ENCODE peak calls at places on chromosomes 2 and 18, in five cellular contexts. J, W, Z, L and O are unnamed samples.

GRCh38 chr2:236894791-236895190 is 190.9 kb upstream of the COPS8 start:
- DNase-seq in J (no peak), W (no peak), Z (no peak), L (no peak), O (no peak)

GRCh38 chr2:35973132-35973736 is 382.3 kb upstream of the CRIM1 start:
- DNase-seq in J (no peak), W (no peak), Z (no peak), L (peak; percentile 46), O (no peak)

GRCh38 chr18:57087985-57088384 is 58.9 kb upstream of the BOD1L2 start:
- DNase-seq in J (peak; percentile 14), W (no peak), Z (no peak), L (no peak), O (no peak)

GRCh38 chr2:235494716-235495372 is 1.0 kb downstream of the AGAP1 start:
- DNase-seq in J (peak; percentile 38), W (no peak), Z (peak; percentile 13), L (peak; percentile 42), O (no peak)

GRCh38 chr18:55510809-55511208 is 77.2 kb downstream of the TCF4 start:
- DNase-seq in J (no peak), W (peak; percentile 32), Z (no peak), L (no peak), O (no peak)

GRCh38 chr2:84704505-84705244 is 176.2 kb downstream of the TRABD2A start:
- DNase-seq in J (peak; percentile 26), W (no peak), Z (no peak), L (no peak), O (no peak)

GRCh38 chr2:121471571-121472464 is 58.9 kb upstream of the RNU4ATAC start:
- DNase-seq in J (no peak), W (peak; percentile 36), Z (peak; percentile 23), L (no peak), O (no peak)

GRCh38 chr2:214066847-214067246 is 344.0 kb upstream of the VWC2L start:
- DNase-seq in J (no peak), W (no peak), Z (no peak), L (no peak), O (no peak)

GRCh38 chr18:8800445-8800844 is 95.1 kb downstream of the MTCL1 start:
- DNase-seq in J (no peak), W (peak; percentile 97), Z (peak; percentile 90), L (no peak), O (peak; percentile 91)

GRCh38 chr18:44679912-44680270 is 797 bp upstream of the SETBP1 start:
- DNase-seq in J (peak; percentile 62), W (no peak), Z (no peak), L (no peak), O (no peak)

GRCh38 chr18:80148316-80149199 is 39.5 kb downstream of the ADNP2 start:
- DNase-seq in J (no peak), W (no peak), Z (no peak), L (peak; percentile 5), O (no peak)

GRCh38 chr2:98823196-98824166 is 92.5 kb upstream of the MGAT4A start:
- DNase-seq in J (no peak), W (no peak), Z (no peak), L (no peak), O (no peak)

GRCh38 chr2:2682700-2683342 is 351.7 kb upstream of the MYT1L start:
- DNase-seq in J (no peak), W (no peak), Z (no peak), L (no peak), O (no peak)

GRCh38 chr2:127161176-127162136 is 54.5 kb upstream of the BIN1 start:
- DNase-seq in J (no peak), W (no peak), Z (no peak), L (no peak), O (no peak)

GRCh38 chr2:134367915-134368911 is 114.3 kb downstream of the MGAT5 start:
- DNase-seq in J (no peak), W (peak; percentile 30), Z (no peak), L (no peak), O (peak; percentile 51)

GRCh38 chr18:23864620-23865019 is 149.9 kb upstream of the TTC39C start:
- DNase-seq in J (no peak), W (no peak), Z (no peak), L (no peak), O (no peak)

GRCh38 chr2:144040834-144041233 is 479.1 kb downstream of the ZEB2 start:
- DNase-seq in J (no peak), W (no peak), Z (no peak), L (no peak), O (no peak)

GRCh38 chr2:197033222-197033621 is 106.7 kb upstream of the PGAP1 start:
- DNase-seq in J (no peak), W (no peak), Z (no peak), L (no peak), O (no peak)

GRCh38 chr2:31137211-31138036 is 816 bp downstream of the GALNT14 start:
- DNase-seq in J (no peak), W (no peak), Z (no peak), L (peak; percentile 50), O (no peak)

GRCh38 chr2:96508521-96509113 is 3.5 kb upstream of the NEURL3 start:
- DNase-seq in J (no peak), W (no peak), Z (no peak), L (no peak), O (no peak)

GRCh38 chr2:140344842-140345241 is 1564.7 kb upstream of the NXPH2 start:
- DNase-seq in J (no peak), W (no peak), Z (no peak), L (no peak), O (no peak)

GRCh38 chr2:173350383-173350782 is 4.3 kb upstream of the CDCA7 start:
- DNase-seq in J (no peak), W (no peak), Z (no peak), L (no peak), O (no peak)

GRCh38 chr2:229363126-229363814 is 92.2 kb upstream of the PID1 start:
- DNase-seq in J (no peak), W (no peak), Z (no peak), L (no peak), O (no peak)

GRCh38 chr2:119943058-119943457 is 69.8 kb upstream of the EPB41L5 start:
- DNase-seq in J (no peak), W (no peak), Z (no peak), L (no peak), O (no peak)

GRCh38 chr2:215137741-215138340 is 585 bp downstream of the ABCA12 start:
- DNase-seq in J (no peak), W (no peak), Z (peak; percentile 26), L (no peak), O (peak; percentile 64)

GRCh38 chr2:168821577-168821976 is 19.1 kb downstream of the NOSTRIN start:
- DNase-seq in J (no peak), W (no peak), Z (no peak), L (no peak), O (no peak)

GRCh38 chr18:70154591-70155194 is 50.8 kb downstream of the RTTN start:
- DNase-seq in J (no peak), W (peak; percentile 78), Z (peak; percentile 52), L (peak; percentile 50), O (no peak)

GRCh38 chr2:189234991-189235390 is 55.4 kb upstream of the COL5A2 start:
- DNase-seq in J (no peak), W (no peak), Z (no peak), L (no peak), O (no peak)

GRCh38 chr2:12120281-12121150 is 374.1 kb downstream of the LPIN1 start:
- DNase-seq in J (no peak), W (no peak), Z (peak; percentile 64), L (no peak), O (peak; percentile 36)

GRCh38 chr18:76346490-76347130 is 148.4 kb downstream of the ZNF516 start:
- DNase-seq in J (no peak), W (no peak), Z (no peak), L (no peak), O (no peak)

GRCh38 chr2:108392029-108392428 is 14.3 kb downstream of the SULT1C4 start:
- DNase-seq in J (no peak), W (no peak), Z (no peak), L (no peak), O (no peak)

GRCh38 chr2:19217203-19217602 is 141.2 kb downstream of the OSR1 start:
- DNase-seq in J (no peak), W (peak; percentile 13), Z (no peak), L (no peak), O (no peak)

GRCh38 chr18:58668211-58668610 is 3.1 kb upstream of the MALT1 start:
- DNase-seq in J (no peak), W (no peak), Z (no peak), L (no peak), O (no peak)

GRCh38 chr2:1561793-1562521 is 148.7 kb downstream of the TPO start:
- DNase-seq in J (no peak), W (no peak), Z (no peak), L (no peak), O (no peak)

GRCh38 chr2:133447303-133447702 is 121.0 kb downstream of the NCKAP5 start:
- DNase-seq in J (no peak), W (no peak), Z (no peak), L (no peak), O (no peak)